ENCODE peak calls at places on chromosome 1, in eight cellular contexts. B, O, V, A, D, C, R and M are unnamed samples.
A peak's percentile ranks its signal among the peaks of the same experiment; 100 is the strongest.

GRCh38 chr1:244171241-244171985 is 120.3 kb downstream of the ZBTB18 start:
- DNase-seq in B (peak; percentile 47), O (no peak), V (no peak), A (no peak), D (no peak), C (no peak), R (no peak), M (no peak)

GRCh38 chr1:210022044-210022443 is 84.0 kb downstream of the SYT14 start:
- DNase-seq in B (no peak), O (no peak), V (no peak), A (no peak), D (no peak), C (no peak), R (no peak), M (no peak)

GRCh38 chr1:58982259-58982998 is 198.6 kb upstream of the JUN start:
- DNase-seq in B (no peak), O (peak; percentile 16), V (no peak), A (no peak), D (no peak), C (no peak), R (no peak), M (no peak)

GRCh38 chr1:147162093-147162492 is 10.2 kb downstream of the PRKAB2 start:
- DNase-seq in B (no peak), O (no peak), V (no peak), A (no peak), D (no peak), C (no peak), R (no peak), M (no peak)

GRCh38 chr1:196650403-196650802 is 1.4 kb upstream of the CFH start:
- DNase-seq in B (no peak), O (no peak), V (no peak), A (no peak), D (no peak), C (no peak), R (no peak), M (no peak)

GRCh38 chr1:99849413-99849743 is 783 bp upstream of the AGL start:
- DNase-seq in B (no peak), O (no peak), V (peak; percentile 10), A (peak; percentile 9), D (no peak), C (no peak), R (no peak), M (peak; percentile 4)

GRCh38 chr1:169024800-169025253 is 81.7 kb upstream of the ATP1B1 start:
- DNase-seq in B (no peak), O (no peak), V (no peak), A (no peak), D (no peak), C (no peak), R (no peak), M (peak; percentile 29)

GRCh38 chr1:38046333-38046883 is at the start of gene POU3F1:
- DNase-seq in B (no peak), O (no peak), V (no peak), A (no peak), D (no peak), C (no peak), R (no peak), M (no peak)

GRCh38 chr1:153520818-153521476 is 14.8 kb downstream of the S100A6 start:
- DNase-seq in B (no peak), O (no peak), V (no peak), A (no peak), D (no peak), C (no peak), R (no peak), M (no peak)

GRCh38 chr1:117838911-117839310 is 90.5 kb downstream of the GDAP2 start:
- DNase-seq in B (no peak), O (no peak), V (no peak), A (no peak), D (no peak), C (no peak), R (no peak), M (no peak)

GRCh38 chr1:177451191-177451590 is 280.4 kb downstream of the BRINP2 start:
- DNase-seq in B (no peak), O (no peak), V (no peak), A (peak; percentile 32), D (no peak), C (no peak), R (no peak), M (no peak)

GRCh38 chr1:66048011-66048410 is 255.3 kb downstream of the PDE4B start:
- DNase-seq in B (no peak), O (no peak), V (no peak), A (no peak), D (no peak), C (no peak), R (no peak), M (no peak)

GRCh38 chr1:54413295-54413694 is 7.1 kb upstream of the SSBP3 start:
- DNase-seq in B (no peak), O (no peak), V (peak; percentile 40), A (peak; percentile 57), D (no peak), C (peak; percentile 80), R (peak; percentile 26), M (no peak)

GRCh38 chr1:60037669-60038068 is 35.9 kb downstream of the C1orf87 start:
- DNase-seq in B (no peak), O (no peak), V (no peak), A (no peak), D (no peak), C (no peak), R (no peak), M (no peak)

GRCh38 chr1:50080904-50081586 is 27.7 kb upstream of the ELAVL4 start:
- DNase-seq in B (no peak), O (peak; percentile 85), V (no peak), A (no peak), D (no peak), C (peak; percentile 6), R (no peak), M (no peak)

GRCh38 chr1:2255420-2256369 is 27.6 kb downstream of the SKI start:
- DNase-seq in B (no peak), O (no peak), V (peak; percentile 66), A (no peak), D (peak; percentile 76), C (peak; percentile 64), R (peak; percentile 73), M (peak; percentile 66)

GRCh38 chr1:234139966-234140365 is 233.3 kb upstream of the COA6 start:
- DNase-seq in B (no peak), O (no peak), V (no peak), A (no peak), D (no peak), C (peak; percentile 76), R (no peak), M (no peak)

GRCh38 chr1:1309525-1310385 is 1.4 kb downstream of the PUSL1 start:
- DNase-seq in B (no peak), O (no peak), V (no peak), A (no peak), D (no peak), C (no peak), R (no peak), M (no peak)

GRCh38 chr1:23810818-23811420 is 10.4 kb upstream of the GALE start:
- DNase-seq in B (no peak), O (peak; percentile 6), V (peak; percentile 62), A (peak; percentile 85), D (no peak), C (peak; percentile 49), R (peak; percentile 45), M (peak; percentile 64)

GRCh38 chr1:77421504-77422233 is 139.8 kb downstream of the AK5 start:
- DNase-seq in B (no peak), O (no peak), V (no peak), A (no peak), D (no peak), C (no peak), R (no peak), M (no peak)

GRCh38 chr1:230176871-230177411 is 109.9 kb downstream of the GALNT2 start:
- DNase-seq in B (peak; percentile 64), O (peak; percentile 95), V (no peak), A (peak; percentile 39), D (no peak), C (no peak), R (no peak), M (peak; percentile 22)

GRCh38 chr1:229059671-229060079 is 211.2 kb upstream of the RAB4A start:
- DNase-seq in B (no peak), O (no peak), V (no peak), A (no peak), D (no peak), C (no peak), R (no peak), M (no peak)